ENCODE peak calls at places on chromosome 1, in nine cellular contexts. U, B, L, K, M, F, N, I and J are unnamed samples.
A peak's percentile ranks its signal among the peaks of the same experiment; 100 is the strongest.

GRCh38 chr1:229716064-229716463 is 90.0 kb downstream of the URB2 start:
- DNase-seq in U (no peak), B (no peak), L (no peak), K (no peak), M (no peak), F (no peak), N (no peak), I (no peak), J (no peak)

GRCh38 chr1:180571832-180572636 is 13.3 kb downstream of the OVAAL start:
- DNase-seq in U (no peak), B (no peak), L (no peak), K (no peak), M (no peak), F (no peak), N (no peak), I (no peak), J (no peak)

GRCh38 chr1:205528887-205529825 is 24.7 kb downstream of the CDK18 start:
- DNase-seq in U (peak; percentile 84), B (peak; percentile 90), L (peak; percentile 89), K (peak; percentile 81), M (peak; percentile 89), F (no peak), N (peak; percentile 80), I (peak; percentile 100), J (peak; percentile 70)

GRCh38 chr1:5447479-5448070 is 544.6 kb downstream of the NPHP4 start:
- DNase-seq in U (no peak), B (no peak), L (no peak), K (no peak), M (no peak), F (no peak), N (no peak), I (no peak), J (no peak)

GRCh38 chr1:43464840-43465693 is 11.3 kb upstream of the HYI start:
- DNase-seq in U (no peak), B (no peak), L (no peak), K (no peak), M (no peak), F (no peak), N (no peak), I (no peak), J (no peak)

GRCh38 chr1:172717722-172718455 is 59.0 kb downstream of the FASLG start:
- DNase-seq in U (no peak), B (no peak), L (no peak), K (no peak), M (no peak), F (no peak), N (no peak), I (no peak), J (no peak)

GRCh38 chr1:18473195-18473815 is 7.4 kb upstream of the KLHDC7A start:
- DNase-seq in U (no peak), B (no peak), L (no peak), K (no peak), M (no peak), F (no peak), N (no peak), I (no peak), J (no peak)

GRCh38 chr1:203038217-203038741 is 12.0 kb downstream of the PPFIA4 start:
- DNase-seq in U (no peak), B (peak; percentile 96), L (no peak), K (peak; percentile 65), M (peak; percentile 84), F (no peak), N (no peak), I (no peak), J (no peak)

GRCh38 chr1:151655362-151655761 is 43.5 kb downstream of the SNX27 start:
- DNase-seq in U (no peak), B (no peak), L (no peak), K (no peak), M (no peak), F (no peak), N (no peak), I (no peak), J (no peak)

GRCh38 chr1:25651036-25651640 is 34.5 kb downstream of the MAN1C1 start:
- DNase-seq in U (no peak), B (no peak), L (no peak), K (no peak), M (no peak), F (no peak), N (no peak), I (peak; percentile 43), J (no peak)

GRCh38 chr1:229557913-229558414 is 543 bp downstream of the ABCB10 start:
- DNase-seq in U (peak; percentile 33), B (peak; percentile 73), L (peak; percentile 44), K (peak; percentile 46), M (peak; percentile 75), F (no peak), N (peak; percentile 27), I (peak; percentile 70), J (peak; percentile 1)

GRCh38 chr1:156854634-156855033 is 4.3 kb downstream of the INSRR start:
- DNase-seq in U (no peak), B (no peak), L (no peak), K (no peak), M (no peak), F (no peak), N (no peak), I (no peak), J (no peak)

GRCh38 chr1:19738669-19739068 is 61.0 kb downstream of the TMCO4 start:
- DNase-seq in U (no peak), B (no peak), L (no peak), K (no peak), M (no peak), F (no peak), N (no peak), I (no peak), J (no peak)
- H3K27ac ChIP-seq in U (no peak overlapping the region), B (no peak overlapping the region), L (peak overlapping the region; percentile 55), K (no peak overlapping the region), M (peak overlapping the region; percentile 80), F (no peak overlapping the region), N (no peak overlapping the region), I (no peak overlapping the region), J (no peak overlapping the region)

GRCh38 chr1:6802454-6802853 is 17.2 kb downstream of the CAMTA1 start:
- DNase-seq in U (no peak), B (no peak), L (no peak), K (no peak), M (no peak), F (no peak), N (no peak), I (no peak), J (no peak)

GRCh38 chr1:6801199-6801598 is 15.9 kb downstream of the CAMTA1 start:
- DNase-seq in U (no peak), B (no peak), L (no peak), K (no peak), M (no peak), F (no peak), N (no peak), I (no peak), J (no peak)

GRCh38 chr1:6803357-6803756 is 18.1 kb downstream of the CAMTA1 start:
- DNase-seq in U (no peak), B (no peak), L (no peak), K (no peak), M (no peak), F (peak; percentile 58), N (no peak), I (no peak), J (no peak)

GRCh38 chr1:6801998-6802397 is 16.7 kb downstream of the CAMTA1 start:
- DNase-seq in U (no peak), B (no peak), L (no peak), K (no peak), M (no peak), F (no peak), N (no peak), I (no peak), J (no peak)

DNA sequence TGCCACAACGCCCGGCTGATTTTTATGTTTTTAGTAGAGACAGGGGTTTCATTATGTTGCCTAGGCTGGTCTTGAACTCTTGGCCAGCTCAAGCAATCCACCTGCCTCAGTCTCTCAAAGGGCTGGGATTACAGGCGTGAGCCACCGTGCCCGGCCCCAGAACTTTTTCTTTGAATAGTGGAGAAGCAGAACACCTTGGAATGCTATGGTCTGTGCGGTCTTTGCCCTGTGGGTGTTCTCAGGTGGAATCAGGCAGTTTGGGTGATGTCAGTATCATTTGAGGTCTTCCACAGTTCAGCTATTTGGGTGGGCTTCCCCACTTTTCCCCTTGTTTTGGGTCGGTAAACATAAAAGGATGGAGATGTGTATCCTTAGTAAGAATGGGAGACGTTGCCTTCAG is 17.6 kb downstream of the CAMTA1 start:
- DNase-seq in U (no peak), B (no peak), L (no peak), K (no peak), M (no peak), F (no peak), N (no peak), I (no peak), J (no peak)
- H3K4me1 ChIP-seq in U (no peaks in the 10 kb centered on the region), B (peaks cover 46% of the 10 kb centered on the region), L (peaks cover 30% of the 10 kb centered on the region), K (peaks cover 35% of the 10 kb centered on the region), M (peaks cover 75% of the 10 kb centered on the region), F (peaks cover 10% of the 10 kb centered on the region), N (no peaks in the 10 kb centered on the region), I (peaks cover 2% of the 10 kb centered on the region), J (peaks cover 3% of the 10 kb centered on the region)

DNA sequence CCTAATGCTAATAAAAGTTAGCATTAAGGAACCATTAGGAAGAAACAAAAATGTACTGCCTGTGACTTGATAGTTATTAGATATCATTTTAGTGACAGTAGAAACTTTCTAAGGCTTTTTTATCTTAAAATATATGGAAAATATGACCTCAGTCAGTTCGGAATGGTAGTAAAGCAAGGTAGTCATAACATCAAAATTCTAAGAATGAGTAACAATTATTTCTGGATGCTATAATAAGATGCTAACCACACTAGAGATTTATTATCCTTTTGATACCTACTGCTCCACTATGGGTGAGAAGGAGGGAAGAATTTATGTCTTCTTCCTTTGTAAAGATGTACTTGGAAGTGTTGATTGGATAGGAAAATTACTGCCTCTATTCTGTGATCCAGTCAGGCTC is 8.7 kb downstream of the FMN2 start:
- DNase-seq in U (no peak), B (no peak), L (no peak), K (no peak), M (no peak), F (no peak), N (no peak), I (no peak), J (no peak)
- H3K27ac ChIP-seq in U (no peak overlapping the region), B (no peak overlapping the region), L (no peak overlapping the region), K (no peak overlapping the region), M (peak overlapping the region; percentile 85), F (no peak overlapping the region), N (no peak overlapping the region), I (no peak overlapping the region), J (no peak overlapping the region)

GRCh38 chr1:100750002-100750885 is 30.7 kb downstream of the VCAM1 start:
- DNase-seq in U (no peak), B (no peak), L (no peak), K (no peak), M (no peak), F (no peak), N (no peak), I (no peak), J (no peak)

GRCh38 chr1:100747821-100748220 is 28.3 kb downstream of the VCAM1 start:
- DNase-seq in U (peak; percentile 14), B (no peak), L (no peak), K (no peak), M (no peak), F (no peak), N (no peak), I (no peak), J (no peak)

GRCh38 chr1:100757946-100758345 is 38.4 kb downstream of the VCAM1 start:
- DNase-seq in U (no peak), B (no peak), L (no peak), K (no peak), M (no peak), F (no peak), N (no peak), I (no peak), J (no peak)

DNA sequence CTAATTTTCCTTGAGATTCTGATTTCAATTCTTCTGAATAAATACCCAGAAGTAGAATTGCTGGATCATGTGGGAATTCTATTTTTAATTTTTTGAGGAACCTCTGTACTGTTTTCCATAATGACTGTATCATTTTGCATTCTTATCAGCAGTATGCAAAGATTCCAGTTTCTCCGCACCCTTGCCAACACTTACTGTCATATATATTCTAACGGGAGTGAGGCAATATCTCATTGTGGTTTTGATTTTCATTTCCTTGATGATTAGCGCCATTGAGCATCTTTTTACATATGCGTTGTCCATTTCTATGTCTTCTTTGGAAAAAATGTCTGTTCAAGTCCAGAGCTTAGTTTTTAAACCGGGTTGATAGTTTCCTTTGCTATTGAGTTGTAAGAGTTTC is 33.3 kb downstream of the VCAM1 start:
- DNase-seq in U (no peak), B (no peak), L (no peak), K (no peak), M (no peak), F (no peak), N (no peak), I (no peak), J (no peak)
- H3K4me1 ChIP-seq in U (peaks cover 3% of the 10 kb centered on the region), B (no peaks in the 10 kb centered on the region), L (no peaks in the 10 kb centered on the region), K (no peaks in the 10 kb centered on the region), M (no peaks in the 10 kb centered on the region), F (no peaks in the 10 kb centered on the region), N (no peaks in the 10 kb centered on the region), I (no peaks in the 10 kb centered on the region), J (no peaks in the 10 kb centered on the region)